ENCODE peak calls at places on chromosomes 5 and 9, in four cellular contexts. L is HepG2, K is K562, H is GM12878. Y is an unnamed sample.

GRCh38 chr5:32102254-32102653 is 71.9 kb downstream of the GOLPH3 start:
- DNase-seq in K (no peak), H (no peak), L (no peak), Y (no peak)

GRCh38 chr9:109150925-109151547 is 16.0 kb downstream of the FRRS1L start:
- DNase-seq in K (no peak), L (no peak), H (no peak), Y (no peak)

GRCh38 chr9:93304574-93305496 is 120.9 kb downstream of the WNK2 start:
- DNase-seq in K (peak; percentile 52), L (peak; percentile 72), H (no peak), Y (peak; percentile 61)

GRCh38 chr5:141199359-141200235 is at the start of gene PCDHB11:
- DNase-seq in H (no peak), K (peak; percentile 4), L (peak; percentile 6), Y (no peak)

GRCh38 chr5:131610198-131611063 is 24.6 kb downstream of the RAPGEF6 start:
- DNase-seq in H (no peak), K (no peak), L (peak; percentile 86), Y (no peak)

GRCh38 chr9:124309665-124310064 is 51.9 kb downstream of the NEK6 start:
- DNase-seq in K (no peak), H (no peak), L (peak; percentile 39), Y (no peak)

GRCh38 chr9:136943291-136944093 is 1.0 kb downstream of the FBXW5 start:
- DNase-seq in H (no peak), L (no peak), K (peak; percentile 50), Y (peak; percentile 48)

GRCh38 chr5:79974896-79975295 is 16.2 kb downstream of the MTX3 start:
- DNase-seq in K (no peak), H (no peak), L (no peak), Y (no peak)

GRCh38 chr5:72079288-72079687 is 28.0 kb upstream of the MAP1B start:
- DNase-seq in L (no peak), K (peak; percentile 33), H (no peak), Y (peak; percentile 23)

GRCh38 chr5:9670371-9670770 is 40.2 kb upstream of the TAS2R1 start:
- DNase-seq in H (no peak), K (no peak), L (no peak), Y (no peak)

GRCh38 chr9:124297553-124297905 is 39.8 kb downstream of the NEK6 start:
- DNase-seq in K (no peak), L (peak; percentile 60), H (no peak), Y (no peak)

GRCh38 chr9:104069288-104069687 is 24.8 kb upstream of the SMC2 start:
- DNase-seq in H (no peak), L (no peak), K (no peak), Y (no peak)

GRCh38 chr9:101449071-101449721 is 13.6 kb upstream of the ALDOB start:
- DNase-seq in H (no peak), L (no peak), K (peak; percentile 86), Y (peak; percentile 87)

GRCh38 chr9:130024597-130024994 is 18.4 kb downstream of the FNBP1 start:
- DNase-seq in K (no peak), H (no peak), L (peak; percentile 51), Y (no peak)

GRCh38 chr9:87492642-87493041 is 5.0 kb upstream of the DAPK1 start:
- DNase-seq in K (no peak), L (no peak), H (no peak), Y (no peak)

GRCh38 chr9:23635276-23635675 is 190.8 kb downstream of the ELAVL2 start:
- DNase-seq in H (no peak), L (no peak), K (no peak), Y (no peak)

GRCh38 chr9:130286781-130287428 is 21.3 kb downstream of the HMCN2 start:
- DNase-seq in K (no peak), L (no peak), H (no peak), Y (no peak)

GRCh38 chr9:95055851-95056551 is 261.5 kb downstream of the FANCC start:
- DNase-seq in L (no peak), K (no peak), H (no peak), Y (no peak)

GRCh38 chr5:115271295-115272060 is 8.8 kb upstream of the PGGT1B start:
- DNase-seq in L (no peak), K (no peak), H (no peak), Y (no peak)

GRCh38 chr5:120405923-120406322 is 58.2 kb upstream of the PRR16 start:
- DNase-seq in L (no peak), K (no peak), H (no peak), Y (no peak)

GRCh38 chr9:124339603-124340146 is 75.6 kb downstream of the PSMB7 start:
- DNase-seq in K (no peak), L (no peak), H (no peak), Y (no peak)

GRCh38 chr5:142422426-142422825 is 97.6 kb upstream of the SPRY4 start:
- DNase-seq in H (no peak), L (no peak), K (no peak), Y (no peak)

GRCh38 chr5:172715931-172716682 is 54.9 kb downstream of the DUSP1 start:
- DNase-seq in L (peak; percentile 43), H (no peak), K (peak; percentile 40), Y (no peak)

GRCh38 chr9:84139296-84140100 is 158.9 kb downstream of the RMI1 start:
- DNase-seq in L (no peak), H (peak; percentile 30), K (no peak), Y (no peak)

GRCh38 chr9:89916001-89916635 is 311.3 kb downstream of the GADD45G start:
- DNase-seq in L (no peak), K (no peak), H (no peak), Y (no peak)

GRCh38 chr5:79878721-79879336 is 112.2 kb downstream of the MTX3 start:
- DNase-seq in L (peak; percentile 13), K (peak; percentile 43), H (no peak), Y (peak; percentile 62)

GRCh38 chr9:125964702-125965225 is 217.6 kb downstream of the PBX3 start:
- DNase-seq in K (no peak), L (no peak), H (no peak), Y (no peak)

DNA sequence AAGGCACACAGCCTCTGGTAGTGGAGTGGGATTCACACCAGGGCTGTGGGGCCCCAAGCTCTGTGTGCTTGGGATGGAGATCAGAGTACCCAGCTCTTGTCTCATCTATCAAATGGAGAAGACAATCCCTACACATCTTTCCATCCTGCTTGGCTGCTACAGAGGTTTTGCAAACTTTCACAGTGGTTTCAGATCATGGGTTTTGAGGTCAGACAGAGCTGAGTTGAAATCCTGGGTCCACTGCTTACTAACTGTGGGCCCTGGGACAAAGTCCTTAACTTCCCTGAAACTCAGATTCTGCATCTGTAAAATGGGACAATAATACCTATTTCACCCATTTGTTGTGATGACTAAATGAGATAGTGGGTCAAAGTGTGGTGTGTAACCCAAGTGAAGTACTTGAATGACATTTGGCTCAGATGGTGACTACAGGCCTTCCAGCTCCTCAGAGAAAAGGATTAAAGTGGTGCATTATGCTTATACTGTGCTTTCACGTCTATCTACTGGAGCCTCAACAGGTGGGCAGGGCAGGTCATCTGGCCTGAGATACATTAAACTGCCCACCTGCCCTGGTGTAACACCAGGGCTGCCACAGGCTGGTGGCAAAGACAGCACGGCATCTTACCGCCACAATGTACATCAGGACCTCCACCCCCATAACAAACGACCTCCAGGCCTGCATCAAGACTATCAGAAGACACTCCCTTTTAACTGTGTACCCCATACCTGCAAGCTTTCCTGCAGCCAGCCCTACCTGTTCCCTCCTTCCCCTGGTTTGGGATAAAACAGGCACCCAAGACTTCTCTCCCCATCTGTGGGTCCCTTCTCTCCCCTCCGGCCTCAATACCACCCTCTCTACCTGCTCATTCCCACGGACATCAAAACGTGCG is 774 bp upstream of the TRAF1 start:
- DNase-seq in L (no peak), K (no peak), H (no peak), Y (no peak)
- TF ChIP-seq TARDBP in L (no peak), K (no peak), H (no peak), Y (no peak)

GRCh38 chr5:81851481-81852178 is 100.7 kb upstream of the SSBP2 start:
- DNase-seq in H (peak; percentile 77), K (peak; percentile 96), L (peak; percentile 58), Y (peak; percentile 89)

GRCh38 chr5:81849769-81850367 is 99.0 kb upstream of the SSBP2 start:
- DNase-seq in H (no peak), L (no peak), K (no peak), Y (no peak)

GRCh38 chr5:81852277-81853004 is 101.5 kb upstream of the SSBP2 start:
- DNase-seq in L (no peak), H (no peak), K (peak; percentile 82), Y (no peak)

GRCh38 chr5:81850932-81851331 is 100.0 kb upstream of the SSBP2 start:
- DNase-seq in L (no peak), H (no peak), K (no peak), Y (no peak)

DNA sequence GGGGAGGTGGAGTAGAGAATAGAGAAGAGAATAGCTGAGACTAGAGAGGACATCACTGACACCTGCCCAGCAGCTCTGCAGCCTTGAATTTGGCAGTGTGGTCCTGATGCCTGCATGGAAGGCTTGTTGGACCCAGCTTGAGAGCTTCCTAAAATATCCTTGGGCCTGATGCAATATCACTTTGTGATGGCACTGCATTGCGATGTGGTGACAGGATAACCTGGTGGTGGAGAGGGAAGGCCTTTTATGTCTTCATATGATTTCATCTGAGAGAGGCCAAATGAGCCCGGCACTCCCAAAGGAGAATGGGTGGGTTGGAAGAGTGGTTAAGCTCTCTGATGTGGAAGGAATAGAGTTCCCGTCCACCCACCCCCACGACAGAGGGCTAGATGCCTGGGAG is 99.6 kb upstream of the SSBP2 start:
- DNase-seq in H (no peak), L (no peak), K (no peak), Y (no peak)
- TF ChIP-seq FOXM1 in H (no peak), L (no peak), K (no peak), Y (no peak)

GRCh38 chr5:179435731-179436315 is 90.6 kb upstream of the ADAMTS2 start:
- DNase-seq in H (no peak), L (no peak), K (peak; percentile 14), Y (no peak)
- TF ChIP-seq TARDBP in H (no peak), L (no peak), K (no peak), Y (no peak)

DNA sequence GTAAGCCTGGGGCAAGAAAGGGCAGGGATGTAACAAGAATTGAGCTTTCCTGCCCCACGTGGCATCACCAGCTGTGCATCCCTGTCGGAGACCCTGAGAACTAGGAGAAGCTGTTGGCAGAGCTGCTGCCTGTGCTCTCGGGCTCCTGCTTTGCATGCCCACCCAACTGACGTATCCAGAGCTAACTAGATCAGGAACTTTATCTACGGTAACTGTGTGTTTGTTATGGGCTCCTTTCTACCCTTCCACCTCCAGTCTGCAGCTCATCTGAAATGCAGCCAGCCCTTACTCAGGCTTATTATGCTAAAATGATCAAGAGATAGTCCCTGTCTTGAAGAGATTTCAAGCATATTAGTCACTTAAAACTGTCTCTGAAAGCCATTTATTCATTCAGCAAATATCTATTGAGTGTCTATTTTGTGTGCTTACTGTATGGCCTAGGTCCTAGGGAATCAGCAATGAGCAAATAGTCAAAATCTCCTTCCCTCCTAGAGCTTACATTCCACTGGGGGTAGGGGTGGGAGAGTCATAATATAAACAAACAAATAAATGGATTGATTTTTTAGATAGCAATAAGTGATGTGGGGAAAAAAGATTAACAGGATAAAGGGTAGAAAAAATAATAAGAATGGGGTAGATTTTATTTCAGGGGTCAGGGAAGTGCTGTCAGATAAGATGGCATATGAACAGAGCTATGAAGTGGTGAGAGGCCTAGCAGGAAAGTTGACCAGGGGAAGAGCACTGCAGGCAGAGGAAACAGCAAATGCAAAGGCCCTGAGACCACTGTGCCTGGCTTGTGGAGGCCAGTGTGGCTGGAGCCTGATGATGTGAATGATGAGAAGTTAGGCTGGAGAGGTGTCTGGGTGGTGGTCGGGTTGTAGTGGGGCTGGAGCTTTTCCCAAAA is 118.2 kb downstream of the GALNT10 start:
- DNase-seq in H (no peak), K (no peak), L (no peak), Y (no peak)
- TF ChIP-seq FOXM1 in H (no peak), K (no peak), L (no peak), Y (no peak)